ENCODE peak calls at places on chromosomes 2 and 18, in eight cellular contexts. One of them, this sample, is unnamed.

GRCh38 chr2:127016329-127016728 is 90.6 kb downstream of the BIN1 start:
- DNase-seq in DND-41: no peak
- DNase-seq in activated naive CD4-positive, alpha-beta T cell: no peak
- DNase-seq in sigmoid colon: no peak
- DNase-seq in NCI-H446: no peak
- DNase-seq in EL: no peak
- DNase-seq in GM12892: no peak
- DNase-seq in HTR-8/SVneo: no peak
- DNase-seq in this sample: no peak

GRCh38 chr2:161104054-161104553 is 56.1 kb upstream of the TANK start:
- DNase-seq in DND-41: no peak
- DNase-seq in activated naive CD4-positive, alpha-beta T cell: no peak
- DNase-seq in sigmoid colon: no peak
- DNase-seq in NCI-H446: no peak
- DNase-seq in EL: no peak
- DNase-seq in GM12892: no peak
- DNase-seq in HTR-8/SVneo: no peak
- DNase-seq in this sample: no peak

GRCh38 chr18:28794459-28795245 is 617.7 kb upstream of the CDH2 start:
- DNase-seq in DND-41: no peak
- DNase-seq in activated naive CD4-positive, alpha-beta T cell: no peak
- DNase-seq in sigmoid colon: no peak
- DNase-seq in NCI-H446: no peak
- DNase-seq in EL: peak
- DNase-seq in GM12892: no peak
- DNase-seq in HTR-8/SVneo: no peak
- DNase-seq in this sample: no peak

GRCh38 chr18:31097666-31098065 is 4.6 kb downstream of the DSC2 start:
- DNase-seq in DND-41: no peak
- DNase-seq in activated naive CD4-positive, alpha-beta T cell: no peak
- DNase-seq in sigmoid colon: no peak
- DNase-seq in NCI-H446: no peak
- DNase-seq in EL: no peak
- DNase-seq in GM12892: no peak
- DNase-seq in HTR-8/SVneo: no peak
- DNase-seq in this sample: no peak

GRCh38 chr2:37800176-37800835 is 124.8 kb upstream of the RMDN2 start:
- DNase-seq in DND-41: no peak
- DNase-seq in activated naive CD4-positive, alpha-beta T cell: no peak
- DNase-seq in sigmoid colon: no peak
- DNase-seq in NCI-H446: no peak
- DNase-seq in EL: no peak
- DNase-seq in GM12892: no peak
- DNase-seq in HTR-8/SVneo: no peak
- DNase-seq in this sample: no peak

GRCh38 chr2:42217307-42217706 is 48.2 kb downstream of the EML4 start:
- DNase-seq in DND-41: no peak
- DNase-seq in activated naive CD4-positive, alpha-beta T cell: no peak
- DNase-seq in sigmoid colon: no peak
- DNase-seq in NCI-H446: no peak
- DNase-seq in EL: no peak
- DNase-seq in GM12892: no peak
- DNase-seq in HTR-8/SVneo: no peak
- DNase-seq in this sample: no peak

GRCh38 chr18:37322497-37323035 is 243.0 kb downstream of the CELF4 start:
- DNase-seq in DND-41: peak
- DNase-seq in activated naive CD4-positive, alpha-beta T cell: no peak
- DNase-seq in sigmoid colon: no peak
- DNase-seq in NCI-H446: no peak
- DNase-seq in EL: peak
- DNase-seq in GM12892: peak
- DNase-seq in HTR-8/SVneo: peak
- DNase-seq in this sample: no peak

GRCh38 chr2:119495948-119496347 is 28.3 kb downstream of the SCTR start:
- DNase-seq in DND-41: no peak
- DNase-seq in activated naive CD4-positive, alpha-beta T cell: no peak
- DNase-seq in sigmoid colon: no peak
- DNase-seq in NCI-H446: no peak
- DNase-seq in EL: no peak
- DNase-seq in GM12892: no peak
- DNase-seq in HTR-8/SVneo: no peak
- DNase-seq in this sample: no peak

GRCh38 chr2:136492901-136493300 is 272.4 kb upstream of the THSD7B start:
- DNase-seq in DND-41: no peak
- DNase-seq in activated naive CD4-positive, alpha-beta T cell: no peak
- DNase-seq in sigmoid colon: no peak
- DNase-seq in NCI-H446: no peak
- DNase-seq in EL: no peak
- DNase-seq in GM12892: no peak
- DNase-seq in HTR-8/SVneo: no peak
- DNase-seq in this sample: no peak

GRCh38 chr2:9141379-9141667 is 65.3 kb upstream of the ASAP2 start:
- DNase-seq in DND-41: no peak
- DNase-seq in activated naive CD4-positive, alpha-beta T cell: no peak
- DNase-seq in sigmoid colon: peak
- DNase-seq in NCI-H446: no peak
- DNase-seq in EL: no peak
- DNase-seq in GM12892: no peak
- DNase-seq in HTR-8/SVneo: no peak
- DNase-seq in this sample: no peak

GRCh38 chr2:108215794-108216211 is 24.0 kb upstream of the SULT1C3 start:
- DNase-seq in DND-41: no peak
- DNase-seq in activated naive CD4-positive, alpha-beta T cell: no peak
- DNase-seq in sigmoid colon: no peak
- DNase-seq in NCI-H446: peak
- DNase-seq in EL: peak
- DNase-seq in GM12892: no peak
- DNase-seq in HTR-8/SVneo: peak
- DNase-seq in this sample: no peak

GRCh38 chr2:165475270-165476004 is 5.9 kb downstream of the CSRNP3 start:
- DNase-seq in DND-41: no peak
- DNase-seq in activated naive CD4-positive, alpha-beta T cell: no peak
- DNase-seq in sigmoid colon: no peak
- DNase-seq in NCI-H446: no peak
- DNase-seq in EL: no peak
- DNase-seq in GM12892: no peak
- DNase-seq in HTR-8/SVneo: no peak
- DNase-seq in this sample: no peak

GRCh38 chr2:71602581-71602980 is 149.2 kb downstream of the DYSF start:
- DNase-seq in DND-41: no peak
- DNase-seq in activated naive CD4-positive, alpha-beta T cell: no peak
- DNase-seq in sigmoid colon: peak
- DNase-seq in NCI-H446: no peak
- DNase-seq in EL: no peak
- DNase-seq in GM12892: no peak
- DNase-seq in HTR-8/SVneo: no peak
- DNase-seq in this sample: no peak

GRCh38 chr2:62398295-62398855 is 107.6 kb downstream of the TMEM17 start:
- DNase-seq in DND-41: no peak
- DNase-seq in activated naive CD4-positive, alpha-beta T cell: no peak
- DNase-seq in sigmoid colon: no peak
- DNase-seq in NCI-H446: no peak
- DNase-seq in EL: no peak
- DNase-seq in GM12892: no peak
- DNase-seq in HTR-8/SVneo: no peak
- DNase-seq in this sample: no peak

GRCh38 chr2:68971591-68972231 is 2.7 kb upstream of the GKN1 start:
- DNase-seq in DND-41: no peak
- DNase-seq in activated naive CD4-positive, alpha-beta T cell: no peak
- DNase-seq in sigmoid colon: no peak
- DNase-seq in NCI-H446: no peak
- DNase-seq in EL: peak
- DNase-seq in GM12892: no peak
- DNase-seq in HTR-8/SVneo: peak
- DNase-seq in this sample: no peak

GRCh38 chr2:176093145-176093888 is 796 bp downstream of the HOXD13 start:
- DNase-seq in DND-41: peak
- DNase-seq in activated naive CD4-positive, alpha-beta T cell: no peak
- DNase-seq in sigmoid colon: no peak
- DNase-seq in NCI-H446: no peak
- DNase-seq in EL: peak
- DNase-seq in GM12892: no peak
- DNase-seq in HTR-8/SVneo: no peak
- DNase-seq in this sample: no peak

GRCh38 chr2:70962211-70962884 is 16.1 kb upstream of the ANKRD53 start:
- DNase-seq in DND-41: no peak
- DNase-seq in activated naive CD4-positive, alpha-beta T cell: no peak
- DNase-seq in sigmoid colon: no peak
- DNase-seq in NCI-H446: no peak
- DNase-seq in EL: no peak
- DNase-seq in GM12892: no peak
- DNase-seq in HTR-8/SVneo: no peak
- DNase-seq in this sample: no peak

GRCh38 chr2:189391201-189391600 is 50.1 kb upstream of the WDR75 start:
- DNase-seq in DND-41: no peak
- DNase-seq in activated naive CD4-positive, alpha-beta T cell: no peak
- DNase-seq in sigmoid colon: no peak
- DNase-seq in NCI-H446: no peak
- DNase-seq in EL: no peak
- DNase-seq in GM12892: no peak
- DNase-seq in HTR-8/SVneo: no peak
- DNase-seq in this sample: no peak

GRCh38 chr2:195532628-195533271 is 124.3 kb upstream of the SLC39A10 start:
- DNase-seq in DND-41: peak
- DNase-seq in activated naive CD4-positive, alpha-beta T cell: no peak
- DNase-seq in sigmoid colon: no peak
- DNase-seq in NCI-H446: peak
- DNase-seq in EL: peak
- DNase-seq in GM12892: no peak
- DNase-seq in HTR-8/SVneo: peak
- DNase-seq in this sample: no peak

GRCh38 chr18:25223211-25223610 is 128.8 kb downstream of the ZNF521 start:
- DNase-seq in DND-41: no peak
- DNase-seq in activated naive CD4-positive, alpha-beta T cell: no peak
- DNase-seq in sigmoid colon: no peak
- DNase-seq in NCI-H446: no peak
- DNase-seq in EL: no peak
- DNase-seq in GM12892: no peak
- DNase-seq in HTR-8/SVneo: no peak
- DNase-seq in this sample: no peak

GRCh38 chr2:220885593-220885992 is 686.5 kb downstream of the EPHA4 start:
- DNase-seq in DND-41: no peak
- DNase-seq in activated naive CD4-positive, alpha-beta T cell: no peak
- DNase-seq in sigmoid colon: no peak
- DNase-seq in NCI-H446: no peak
- DNase-seq in EL: no peak
- DNase-seq in GM12892: no peak
- DNase-seq in HTR-8/SVneo: no peak
- DNase-seq in this sample: no peak

GRCh38 chr2:57908736-57909161 is 137.9 kb upstream of the VRK2 start:
- DNase-seq in DND-41: no peak
- DNase-seq in activated naive CD4-positive, alpha-beta T cell: no peak
- DNase-seq in sigmoid colon: no peak
- DNase-seq in NCI-H446: no peak
- DNase-seq in EL: no peak
- DNase-seq in GM12892: no peak
- DNase-seq in HTR-8/SVneo: no peak
- DNase-seq in this sample: no peak

GRCh38 chr18:77061291-77061945 is 71.2 kb downstream of the MBP start:
- DNase-seq in DND-41: no peak
- DNase-seq in activated naive CD4-positive, alpha-beta T cell: no peak
- DNase-seq in sigmoid colon: no peak
- DNase-seq in NCI-H446: no peak
- DNase-seq in EL: peak
- DNase-seq in GM12892: no peak
- DNase-seq in HTR-8/SVneo: no peak
- DNase-seq in this sample: no peak

GRCh38 chr2:27494944-27495554 is at the start of gene FNDC4:
- DNase-seq in DND-41: no peak
- DNase-seq in activated naive CD4-positive, alpha-beta T cell: no peak
- DNase-seq in sigmoid colon: peak
- DNase-seq in NCI-H446: peak
- DNase-seq in EL: peak
- DNase-seq in GM12892: no peak
- DNase-seq in HTR-8/SVneo: no peak
- DNase-seq in this sample: peak

GRCh38 chr2:152716805-152717241 is 438 bp downstream of the PRPF40A start:
- DNase-seq in DND-41: no peak
- DNase-seq in activated naive CD4-positive, alpha-beta T cell: no peak
- DNase-seq in sigmoid colon: no peak
- DNase-seq in NCI-H446: peak
- DNase-seq in EL: no peak
- DNase-seq in GM12892: no peak
- DNase-seq in HTR-8/SVneo: no peak
- DNase-seq in this sample: peak